ENCODE peak calls at places on chromosome 18, in six cellular contexts. One of them, this sample, is unnamed.

GRCh38 chr18:78902795-78903435 is 76.7 kb upstream of the SALL3 start:
- DNase-seq in HepG2: no peak
- DNase-seq in K562: no peak
- DNase-seq in A549: no peak
- DNase-seq in endothelial cell of umbilical vein: no peak
- DNase-seq in GM12878: no peak
- DNase-seq in this sample: no peak

GRCh38 chr18:68944330-68944729 is 146.4 kb downstream of the CCDC102B start:
- DNase-seq in A549: no peak
- DNase-seq in HepG2: no peak
- DNase-seq in K562: no peak
- DNase-seq in endothelial cell of umbilical vein: no peak
- DNase-seq in GM12878: no peak
- DNase-seq in this sample: no peak

GRCh38 chr18:3447035-3447894 is 2.7 kb upstream of the TGIF1 start:
- DNase-seq in endothelial cell of umbilical vein: peak
- DNase-seq in HepG2: no peak
- DNase-seq in K562: peak
- DNase-seq in GM12878: no peak
- DNase-seq in A549: no peak
- DNase-seq in this sample: peak

GRCh38 chr18:9649164-9649540 is 34.8 kb upstream of the PPP4R1 start:
- DNase-seq in HepG2: no peak
- DNase-seq in A549: no peak
- DNase-seq in GM12878: no peak
- DNase-seq in endothelial cell of umbilical vein: no peak
- DNase-seq in K562: no peak
- DNase-seq in this sample: no peak

GRCh38 chr18:48336332-48336731 is 72.9 kb downstream of the ZBTB7C start:
- DNase-seq in HepG2: no peak
- DNase-seq in endothelial cell of umbilical vein: no peak
- DNase-seq in A549: no peak
- DNase-seq in K562: no peak
- DNase-seq in GM12878: no peak
- DNase-seq in this sample: no peak

GRCh38 chr18:11842562-11842961 is 8.7 kb upstream of the CHMP1B start:
- DNase-seq in endothelial cell of umbilical vein: no peak
- DNase-seq in GM12878: no peak
- DNase-seq in HepG2: no peak
- DNase-seq in K562: no peak
- DNase-seq in A549: no peak
- DNase-seq in this sample: no peak

GRCh38 chr18:26227051-26227672 is 917 bp downstream of the TAF4B start:
- DNase-seq in HepG2: no peak
- DNase-seq in K562: no peak
- DNase-seq in endothelial cell of umbilical vein: peak
- DNase-seq in A549: no peak
- DNase-seq in GM12878: no peak
- DNase-seq in this sample: no peak

GRCh38 chr18:49018961-49019445 is 68.2 kb upstream of the SMAD7 start:
- DNase-seq in K562: no peak
- DNase-seq in endothelial cell of umbilical vein: no peak
- DNase-seq in GM12878: no peak
- DNase-seq in HepG2: no peak
- DNase-seq in A549: no peak
- DNase-seq in this sample: no peak

GRCh38 chr18:7177131-7177744 is 53.7 kb upstream of the LRRC30 start:
- DNase-seq in endothelial cell of umbilical vein: peak
- DNase-seq in HepG2: peak
- DNase-seq in A549: peak
- DNase-seq in K562: peak
- DNase-seq in GM12878: no peak
- DNase-seq in this sample: peak

GRCh38 chr18:2905802-2906521 is 59.2 kb downstream of the EMILIN2 start:
- DNase-seq in endothelial cell of umbilical vein: peak
- DNase-seq in K562: no peak
- DNase-seq in HepG2: peak
- DNase-seq in A549: peak
- DNase-seq in GM12878: no peak
- DNase-seq in this sample: peak

GRCh38 chr18:48847807-48848486 is 102.8 kb downstream of the SMAD7 start:
- DNase-seq in K562: no peak
- DNase-seq in endothelial cell of umbilical vein: no peak
- DNase-seq in A549: no peak
- DNase-seq in HepG2: no peak
- DNase-seq in GM12878: no peak
- DNase-seq in this sample: no peak

GRCh38 chr18:55306338-55306737 is 281.7 kb downstream of the TCF4 start:
- DNase-seq in HepG2: no peak
- DNase-seq in K562: no peak
- DNase-seq in A549: no peak
- DNase-seq in endothelial cell of umbilical vein: no peak
- DNase-seq in GM12878: no peak
- DNase-seq in this sample: no peak
- TF ChIP-seq MAX in HepG2: no peak
- TF ChIP-seq MAX in K562: no peak
- TF ChIP-seq MAX in A549: no peak
- TF ChIP-seq MAX in endothelial cell of umbilical vein: no peak
- TF ChIP-seq MAX in GM12878: no peak
- TF ChIP-seq MAX in this sample: no peak

GRCh38 chr18:55301196-55301540 is 286.8 kb downstream of the TCF4 start:
- DNase-seq in K562: no peak
- DNase-seq in A549: no peak
- DNase-seq in GM12878: no peak
- DNase-seq in HepG2: no peak
- DNase-seq in endothelial cell of umbilical vein: no peak
- DNase-seq in this sample: no peak
- H3K4me3 ChIP-seq in K562: no peak
- H3K4me3 ChIP-seq in A549: no peak
- H3K4me3 ChIP-seq in GM12878: no peak
- H3K4me3 ChIP-seq in HepG2: no peak
- H3K4me3 ChIP-seq in endothelial cell of umbilical vein: no peak
- H3K4me3 ChIP-seq in this sample: no peak

GRCh38 chr18:24786027-24786426 is 325.6 kb downstream of the HRH4 start:
- DNase-seq in endothelial cell of umbilical vein: peak
- DNase-seq in A549: no peak
- DNase-seq in HepG2: no peak
- DNase-seq in GM12878: no peak
- DNase-seq in K562: no peak
- DNase-seq in this sample: no peak
- TF ChIP-seq MYC in endothelial cell of umbilical vein: no peak
- TF ChIP-seq MYC in A549: no peak
- TF ChIP-seq MYC in HepG2: no peak
- TF ChIP-seq MYC in GM12878: no peak
- TF ChIP-seq MYC in K562: no peak
- TF ChIP-seq MYC in this sample: no peak

GRCh38 chr18:62713651-62714247 is 1.6 kb upstream of the PHLPP1 start:
- DNase-seq in K562: no peak
- DNase-seq in GM12878: no peak
- DNase-seq in A549: no peak
- DNase-seq in endothelial cell of umbilical vein: no peak
- DNase-seq in HepG2: no peak
- DNase-seq in this sample: no peak
- TF ChIP-seq MAX in K562: no peak
- TF ChIP-seq MAX in GM12878: no peak
- TF ChIP-seq MAX in A549: no peak
- TF ChIP-seq MAX in endothelial cell of umbilical vein: no peak
- TF ChIP-seq MAX in HepG2: no peak
- TF ChIP-seq MAX in this sample: no peak

DNA sequence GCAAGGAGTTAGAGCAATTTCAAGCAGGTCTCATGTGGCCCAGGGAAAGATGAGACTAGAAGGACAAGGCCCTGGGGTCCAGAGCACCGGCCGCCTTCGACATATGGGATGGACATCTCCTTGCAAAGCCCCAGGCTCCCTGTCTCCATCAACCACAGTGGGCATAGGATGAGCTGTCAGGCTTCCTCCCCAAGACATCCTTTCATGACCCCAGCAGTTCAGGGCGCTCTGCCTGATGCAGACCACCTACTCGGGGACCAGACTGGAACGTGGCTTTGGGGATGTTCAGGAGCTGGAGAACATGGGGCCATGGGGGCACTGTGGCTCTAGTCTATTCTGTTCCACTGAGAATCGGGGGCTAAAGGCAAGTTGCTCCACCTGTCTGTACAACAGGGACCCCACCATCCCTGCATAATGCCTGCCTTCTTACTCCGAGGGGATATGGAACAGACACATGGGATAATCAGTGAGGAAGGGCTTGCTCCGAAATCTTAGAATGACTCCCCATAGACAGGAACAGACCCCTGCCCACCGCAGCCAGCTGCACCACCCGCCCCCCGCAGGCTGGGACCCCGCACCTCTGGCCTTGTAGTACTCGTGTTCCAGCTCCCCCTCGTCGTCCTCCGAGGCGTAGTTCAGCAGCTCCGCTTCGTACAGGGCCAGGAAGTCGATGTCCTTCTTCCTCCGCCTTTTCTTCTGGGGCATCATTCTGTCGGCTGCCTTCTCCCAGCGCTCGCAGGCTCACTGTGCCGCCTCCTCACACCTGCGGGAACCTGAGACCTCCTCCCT is 500 bp downstream of the LOXHD1 start:
- DNase-seq in HepG2: no peak
- DNase-seq in GM12878: no peak
- DNase-seq in A549: no peak
- DNase-seq in K562: no peak
- DNase-seq in endothelial cell of umbilical vein: no peak
- DNase-seq in this sample: no peak
- H3K4me3 ChIP-seq in HepG2: no peak
- H3K4me3 ChIP-seq in GM12878: no peak
- H3K4me3 ChIP-seq in A549: no peak
- H3K4me3 ChIP-seq in K562: no peak
- H3K4me3 ChIP-seq in endothelial cell of umbilical vein: no peak
- H3K4me3 ChIP-seq in this sample: no peak

GRCh38 chr18:58991127-58991798 is 126.6 kb downstream of the ZNF532 start:
- DNase-seq in HepG2: no peak
- DNase-seq in A549: no peak
- DNase-seq in endothelial cell of umbilical vein: peak
- DNase-seq in GM12878: peak
- DNase-seq in K562: no peak
- DNase-seq in this sample: no peak
- TF ChIP-seq MYC in HepG2: no peak
- TF ChIP-seq MYC in A549: no peak
- TF ChIP-seq MYC in endothelial cell of umbilical vein: no peak
- TF ChIP-seq MYC in GM12878: no peak
- TF ChIP-seq MYC in K562: no peak
- TF ChIP-seq MYC in this sample: no peak

GRCh38 chr18:74326238-74326637 is 10.6 kb downstream of the C18orf63 start:
- DNase-seq in A549: no peak
- DNase-seq in GM12878: no peak
- DNase-seq in K562: no peak
- DNase-seq in endothelial cell of umbilical vein: no peak
- DNase-seq in HepG2: no peak
- DNase-seq in this sample: no peak
- TF ChIP-seq MAX in A549: no peak
- TF ChIP-seq MAX in GM12878: no peak
- TF ChIP-seq MAX in K562: no peak
- TF ChIP-seq MAX in endothelial cell of umbilical vein: no peak
- TF ChIP-seq MAX in HepG2: no peak
- TF ChIP-seq MAX in this sample: no peak

GRCh38 chr18:55509631-55510372 is 78.2 kb downstream of the TCF4 start:
- DNase-seq in HepG2: no peak
- DNase-seq in K562: no peak
- DNase-seq in A549: no peak
- DNase-seq in endothelial cell of umbilical vein: peak
- DNase-seq in GM12878: peak
- DNase-seq in this sample: no peak
- H3K4me3 ChIP-seq in HepG2: no peak
- H3K4me3 ChIP-seq in K562: no peak
- H3K4me3 ChIP-seq in A549: no peak
- H3K4me3 ChIP-seq in endothelial cell of umbilical vein: peak
- H3K4me3 ChIP-seq in GM12878: peak
- H3K4me3 ChIP-seq in this sample: no peak

DNA sequence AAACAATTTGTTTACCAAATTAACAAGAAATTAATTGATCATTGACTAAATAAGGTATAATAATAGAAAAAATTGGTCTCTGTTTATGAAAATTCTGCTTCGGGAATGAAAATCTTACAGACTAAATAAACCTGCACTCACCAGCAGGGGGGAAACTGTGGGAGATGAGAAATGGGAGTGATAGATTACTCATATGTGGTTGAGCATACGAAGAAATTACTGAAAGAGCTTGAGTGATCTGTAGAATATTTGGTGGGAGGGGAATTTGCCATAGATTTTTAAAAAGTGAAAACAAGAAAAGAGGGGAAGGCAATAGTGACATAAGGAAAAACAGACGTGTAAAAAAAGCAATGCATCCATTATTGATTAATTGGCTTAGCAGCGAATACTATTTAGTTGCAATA is 2.2 kb downstream of the HMSD start:
- DNase-seq in endothelial cell of umbilical vein: no peak
- DNase-seq in GM12878: no peak
- DNase-seq in A549: no peak
- DNase-seq in HepG2: no peak
- DNase-seq in K562: no peak
- DNase-seq in this sample: peak
- TF ChIP-seq MYC in endothelial cell of umbilical vein: no peak
- TF ChIP-seq MYC in GM12878: no peak
- TF ChIP-seq MYC in A549: no peak
- TF ChIP-seq MYC in HepG2: no peak
- TF ChIP-seq MYC in K562: no peak
- TF ChIP-seq MYC in this sample: no peak

This sample was measured in NB4.